ENCODE peak calls at places on chromosome 10, in six cellular contexts. X is CD8-positive, alpha-beta memory T cell; Z is neuronal stem cell; B is prostate gland; Y is SK-N-SH; O is hepatocyte. R is an unnamed sample.

GRCh38 chr10:4081691-4082111 is 296.7 kb upstream of the KLF6 start:
- DNase-seq in X (no peak), B (no peak), Y (no peak), O (no peak), Z (no peak), R (peak; percentile 21)

GRCh38 chr10:95333997-95334792 is 43.4 kb upstream of the PDLIM1 start:
- DNase-seq in O (no peak), B (peak; percentile 28), Z (no peak), X (no peak), Y (no peak), R (peak; percentile 42)

GRCh38 chr10:127193125-127193524 is 3.3 kb downstream of the INSYN2A start:
- DNase-seq in B (no peak), X (no peak), O (no peak), Z (no peak), Y (no peak), R (no peak)

GRCh38 chr10:69472142-69472541 is 20.9 kb downstream of the TSPAN15 start:
- DNase-seq in B (no peak), Z (no peak), Y (no peak), O (no peak), X (no peak), R (no peak)

GRCh38 chr10:66283064-66283463 is 642.8 kb upstream of the LRRTM3 start:
- DNase-seq in X (no peak), Y (no peak), O (no peak), B (no peak), Z (no peak), R (no peak)

GRCh38 chr10:121168513-121169216 is 317.5 kb downstream of the WDR11 start:
- DNase-seq in Z (no peak), O (no peak), Y (no peak), B (no peak), X (no peak), R (no peak)

GRCh38 chr10:8400151-8400550 is 345.7 kb downstream of the GATA3 start:
- DNase-seq in Z (no peak), Y (no peak), B (no peak), X (no peak), O (no peak), R (no peak)

GRCh38 chr10:58956926-58957325 is 219.5 kb upstream of the PHYHIPL start:
- DNase-seq in B (no peak), Y (no peak), O (no peak), X (no peak), Z (no peak), R (no peak)

GRCh38 chr10:126459878-126460481 is 71.7 kb upstream of the ADAM12 start:
- DNase-seq in X (no peak), B (no peak), Y (no peak), Z (no peak), O (peak; percentile 30), R (no peak)

GRCh38 chr10:3776796-3777571 is 8.0 kb downstream of the KLF6 start:
- DNase-seq in Z (no peak), X (peak; percentile 74), Y (no peak), O (peak; percentile 77), B (peak; percentile 83), R (peak; percentile 82)

GRCh38 chr10:58513189-58514101 is 773 bp downstream of the BICC1 start:
- DNase-seq in Z (peak; percentile 41), O (peak; percentile 42), X (no peak), B (peak; percentile 22), Y (peak; percentile 63), R (peak; percentile 46)

GRCh38 chr10:7193369-7193768 is 217.5 kb downstream of the SFMBT2 start:
- DNase-seq in Y (no peak), O (no peak), X (no peak), Z (no peak), B (no peak), R (no peak)

GRCh38 chr10:80186364-80187012 is 18.8 kb downstream of the ANXA11 start:
- DNase-seq in X (no peak), Z (no peak), B (no peak), Y (no peak), O (no peak), R (no peak)

GRCh38 chr10:112115781-112116385 is 67.7 kb downstream of the GPAM start:
- DNase-seq in X (no peak), Z (peak; percentile 23), O (peak; percentile 58), B (no peak), Y (peak; percentile 67), R (peak; percentile 48)

GRCh38 chr10:5560844-5561703 is 36.3 kb downstream of the CALML3 start:
- DNase-seq in Y (no peak), Z (no peak), B (no peak), X (no peak), O (no peak), R (no peak)

GRCh38 chr10:30724296-30724695 is 94.7 kb upstream of the LYZL2 start:
- DNase-seq in Z (no peak), Y (no peak), X (no peak), O (no peak), B (no peak), R (no peak)

GRCh38 chr10:27513451-27514191 is 9.5 kb downstream of the RAB18 start:
- DNase-seq in Z (no peak), B (no peak), Y (no peak), O (no peak), X (no peak), R (no peak)

GRCh38 chr10:86969421-86970041 is 1.2 kb downstream of the ADIRF start:
- DNase-seq in B (no peak), X (no peak), O (peak; percentile 18), Z (no peak), Y (no peak), R (no peak)

GRCh38 chr10:4865945-4866661 is 40.1 kb downstream of the AKR1E2 start:
- DNase-seq in O (no peak), Z (no peak), X (no peak), Y (no peak), B (no peak), R (no peak)

GRCh38 chr10:50431118-50431517 is 179.8 kb upstream of the ASAH2 start:
- DNase-seq in Y (no peak), Z (no peak), O (no peak), B (no peak), X (no peak), R (no peak)

GRCh38 chr10:79387974-79388850 is 40.9 kb downstream of the PPIF start:
- DNase-seq in O (no peak), B (peak; percentile 2), X (no peak), Y (peak; percentile 27), Z (no peak), R (peak; percentile 6)

GRCh38 chr10:70805619-70806215 is 10.0 kb upstream of the SGPL1 start:
- DNase-seq in Y (no peak), Z (no peak), B (no peak), X (no peak), O (no peak), R (no peak)

GRCh38 chr10:122267849-122268737 is 3.0 kb upstream of the BTBD16 start:
- DNase-seq in X (peak; percentile 9), Y (peak; percentile 86), Z (peak; percentile 36), O (peak; percentile 71), B (no peak), R (peak; percentile 52)

DNA sequence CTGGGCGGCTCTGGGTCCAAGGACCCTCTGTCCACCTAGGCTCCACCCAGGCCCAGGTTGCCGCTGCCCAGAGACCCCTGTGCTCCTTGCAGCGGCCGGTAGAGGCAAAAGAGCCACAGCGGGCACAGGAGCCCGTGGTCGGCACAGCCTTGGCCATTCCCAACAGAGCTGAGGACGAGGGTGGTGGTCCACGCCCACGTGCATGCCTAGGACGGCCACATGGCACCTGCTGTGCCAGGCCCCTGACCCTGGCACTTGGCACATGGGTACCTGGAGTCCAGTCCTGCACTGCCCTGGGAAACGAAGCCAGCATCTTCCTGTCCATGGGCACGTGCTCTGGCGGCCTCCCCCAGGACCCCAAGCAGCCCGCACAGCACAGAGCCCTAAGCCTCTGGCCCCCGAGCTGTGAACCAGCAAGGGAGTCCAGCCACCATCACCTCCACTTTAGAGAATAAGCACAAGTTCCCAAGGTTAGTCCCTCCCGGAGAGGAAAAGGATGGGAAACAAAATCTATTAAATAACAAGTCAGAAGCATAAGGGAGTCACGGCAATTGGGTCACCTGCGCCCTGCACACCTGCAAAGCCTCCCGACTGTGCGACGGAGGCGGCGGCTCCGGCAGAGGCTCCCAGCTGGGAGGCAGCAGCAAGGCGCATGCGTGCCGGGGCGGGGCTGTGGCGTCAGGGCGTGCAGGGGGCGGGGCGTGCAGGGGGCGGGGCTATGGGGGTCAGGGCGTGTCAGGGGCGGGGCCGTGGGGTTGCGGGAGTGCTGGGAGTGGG is 59.1 kb downstream of the STK32C start:
- DNase-seq in O (peak; percentile 84), Y (peak; percentile 95), B (no peak), X (peak; percentile 59), Z (peak; percentile 36), R (peak; percentile 62)
- H3K4me3 ChIP-seq in O (peak overlapping the region; percentile 45), Y (peak overlapping the region; percentile 53), B (no peak overlapping the region), X (peak overlapping the region; percentile 22), Z (peak overlapping the region; percentile 73), R (no peak overlapping the region)

GRCh38 chr10:73758704-73759511 is 14.7 kb downstream of the SEC24C start:
- DNase-seq in Y (no peak), B (no peak), O (no peak), Z (no peak), X (peak; percentile 59), R (no peak)
- H3K4me3 ChIP-seq in Y (no peak overlapping the region), B (no peak overlapping the region), O (no peak overlapping the region), Z (no peak overlapping the region), X (peak overlapping the region; percentile 8), R (no peak overlapping the region)

GRCh38 chr10:60942134-60942533 is 1.9 kb downstream of the RHOBTB1 start:
- DNase-seq in Y (no peak), Z (no peak), B (no peak), O (no peak), X (no peak), R (no peak)

GRCh38 chr10:60944910-60945297 is 919 bp upstream of the RHOBTB1 start:
- DNase-seq in Y (no peak), X (no peak), B (no peak), Z (no peak), O (no peak), R (no peak)

GRCh38 chr10:60942604-60943269 is 1.2 kb downstream of the RHOBTB1 start:
- DNase-seq in Y (peak; percentile 16), O (peak; percentile 65), Z (no peak), X (no peak), B (peak; percentile 8), R (peak; percentile 42)

GRCh38 chr10:60944159-60944909 is at the start of gene RHOBTB1:
- DNase-seq in B (peak; percentile 53), Z (peak; percentile 64), X (peak; percentile 24), Y (peak; percentile 93), O (peak; percentile 93), R (peak; percentile 88)

DNA sequence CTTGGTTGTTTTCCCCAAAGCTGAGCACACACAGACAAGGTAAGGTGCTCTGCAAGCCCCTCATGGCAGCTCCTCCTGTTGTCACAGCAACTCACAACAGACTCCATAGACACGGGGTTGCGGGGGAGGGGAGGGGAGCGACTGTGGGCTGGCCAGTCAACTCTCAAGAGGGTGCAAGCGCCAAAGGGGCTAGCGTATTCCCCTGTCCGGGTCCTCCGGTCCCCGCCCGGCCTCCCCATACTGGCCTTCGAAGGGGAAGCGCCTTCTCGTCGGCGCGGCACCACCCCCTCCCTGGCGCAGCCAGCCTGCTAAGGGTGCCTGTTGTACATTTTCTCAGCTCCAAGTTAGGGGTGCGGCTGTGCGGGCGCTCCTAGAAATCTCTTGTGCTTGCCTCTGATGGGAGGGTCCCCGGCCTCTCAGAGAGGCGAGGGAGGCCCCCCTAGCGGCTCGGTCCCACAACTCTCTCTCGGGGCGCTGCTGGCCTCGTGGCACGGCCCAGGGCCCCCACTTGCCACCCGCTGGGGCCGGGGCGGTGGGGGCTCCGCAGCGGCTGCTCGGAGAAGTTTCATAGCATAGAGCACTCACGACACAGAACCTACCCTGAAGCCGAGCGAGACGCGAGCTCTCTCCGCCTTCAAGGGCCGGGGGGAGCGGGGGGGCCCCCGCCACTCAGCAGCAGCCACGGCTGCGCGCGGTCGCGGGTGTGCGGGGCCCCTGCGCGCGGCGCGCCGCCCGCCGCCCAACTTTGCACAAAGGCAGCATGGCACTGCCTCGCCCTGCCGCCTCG is 420 bp downstream of the RHOBTB1 start:
- DNase-seq in X (no peak), O (peak; percentile 81), Y (peak; percentile 78), B (peak; percentile 21), Z (peak; percentile 61), R (peak; percentile 71)
- H3K4me3 ChIP-seq in X (peak overlapping the region; percentile 3), O (peak overlapping the region; percentile 81), Y (peak overlapping the region; percentile 89), B (peak overlapping the region; percentile 53), Z (peak overlapping the region; percentile 89), R (peak overlapping the region; percentile 40)

GRCh38 chr10:98361131-98361633 is 53.8 kb downstream of the PYROXD2 start:
- DNase-seq in X (no peak), Y (no peak), O (peak; percentile 87), B (peak; percentile 38), Z (no peak), R (peak; percentile 40)
- H3K4me3 ChIP-seq in X (no peak overlapping the region), Y (no peak overlapping the region), O (no peak overlapping the region), B (no peak overlapping the region), Z (no peak overlapping the region), R (no peak overlapping the region)